ENCODE peak calls at places on chromosome 13, in five cellular contexts. G, U, W, Y and F are unnamed samples.
A peak's percentile ranks its signal among the peaks of the same experiment; 100 is the strongest.

GRCh38 chr13:25659091-25659502 is 287.3 kb downstream of the ATP8A2 start:
- DNase-seq in W (no peak), Y (no peak), U (no peak), G (no peak), F (no peak)

GRCh38 chr13:48110930-48111721 is 16.2 kb upstream of the MED4 start:
- DNase-seq in U (no peak), Y (no peak), G (no peak), W (no peak), F (peak; percentile 39)

GRCh38 chr13:46592410-46592809 is 39.4 kb downstream of the LRCH1 start:
- DNase-seq in U (no peak), W (no peak), Y (no peak), G (no peak), F (no peak)

GRCh38 chr13:26300140-26300539 is 46.2 kb downstream of the CDK8 start:
- DNase-seq in G (no peak), Y (peak; percentile 86), W (no peak), U (no peak), F (no peak)

GRCh38 chr13:28586585-28587540 is 72.1 kb upstream of the POMP start:
- DNase-seq in W (no peak), G (no peak), U (no peak), Y (no peak), F (no peak)

GRCh38 chr13:69904784-69905183 is 202.8 kb upstream of the ATXN8OS start:
- DNase-seq in G (no peak), W (no peak), U (no peak), Y (no peak), F (no peak)

GRCh38 chr13:80399340-80400163 is 58.6 kb upstream of the SPRY2 start:
- DNase-seq in W (no peak), G (no peak), Y (no peak), U (no peak), F (no peak)

GRCh38 chr13:73261739-73262216 is 203.0 kb downstream of the KLF5 start:
- DNase-seq in U (no peak), Y (no peak), W (no peak), G (no peak), F (no peak)

GRCh38 chr13:112740502-112741131 is 50.8 kb downstream of the ATP11A start:
- DNase-seq in G (no peak), U (peak; percentile 75), W (no peak), Y (peak; percentile 95), F (no peak)

GRCh38 chr13:46553521-46553885 is 533 bp downstream of the LRCH1 start:
- DNase-seq in Y (no peak), G (no peak), U (peak; percentile 29), W (no peak), F (no peak)

GRCh38 chr13:86002921-86003488 is 203.8 kb upstream of the SLITRK6 start:
- DNase-seq in U (no peak), W (no peak), Y (no peak), G (no peak), F (no peak)

GRCh38 chr13:32887617-32888016 is 128.6 kb upstream of the KL start:
- DNase-seq in W (no peak), U (no peak), G (no peak), Y (no peak), F (no peak)

GRCh38 chr13:20442370-20442769 is 83.3 kb downstream of the CRYL1 start:
- DNase-seq in U (no peak), Y (no peak), W (no peak), G (no peak), F (no peak)
- H3K27ac ChIP-seq in U (no peak overlapping the region), Y (no peak overlapping the region), W (peak overlapping the region; percentile 30), G (no peak overlapping the region), F (peak overlapping the region; percentile 63)

GRCh38 chr13:44904982-44905381 is 84.3 kb downstream of the NUFIP1 start:
- DNase-seq in G (no peak), Y (peak; percentile 97), U (peak; percentile 52), W (no peak), F (peak; percentile 9)

GRCh38 chr13:44903596-44903995 is 85.7 kb downstream of the NUFIP1 start:
- DNase-seq in Y (peak; percentile 84), U (peak; percentile 93), G (no peak), W (no peak), F (no peak)

GRCh38 chr13:44906230-44906629 is 83.0 kb downstream of the NUFIP1 start:
- DNase-seq in W (no peak), U (no peak), G (no peak), Y (no peak), F (no peak)

GRCh38 chr13:44899967-44900366 is 89.3 kb downstream of the NUFIP1 start:
- DNase-seq in W (no peak), Y (no peak), U (no peak), G (no peak), F (no peak)

GRCh38 chr13:44902793-44903192 is 86.5 kb downstream of the NUFIP1 start:
- DNase-seq in Y (no peak), U (no peak), G (no peak), W (no peak), F (no peak)
- H3K27ac ChIP-seq in Y (no peak overlapping the region), U (peak overlapping the region; percentile 77), G (no peak overlapping the region), W (peak overlapping the region; percentile 91), F (peak overlapping the region; percentile 61)

GRCh38 chr13:31114641-31115040 is 47.1 kb downstream of the HSPH1 start:
- DNase-seq in W (no peak), U (no peak), Y (no peak), G (no peak), F (no peak)

GRCh38 chr13:31119526-31119925 is 42.2 kb downstream of the HSPH1 start:
- DNase-seq in Y (no peak), U (no peak), W (no peak), G (no peak), F (no peak)

GRCh38 chr13:31115616-31116015 is 46.1 kb downstream of the HSPH1 start:
- DNase-seq in G (no peak), U (no peak), W (no peak), Y (no peak), F (no peak)

GRCh38 chr13:31119966-31120733 is 41.6 kb downstream of the HSPH1 start:
- DNase-seq in Y (peak; percentile 11), G (no peak), W (no peak), U (no peak), F (no peak)

DNA sequence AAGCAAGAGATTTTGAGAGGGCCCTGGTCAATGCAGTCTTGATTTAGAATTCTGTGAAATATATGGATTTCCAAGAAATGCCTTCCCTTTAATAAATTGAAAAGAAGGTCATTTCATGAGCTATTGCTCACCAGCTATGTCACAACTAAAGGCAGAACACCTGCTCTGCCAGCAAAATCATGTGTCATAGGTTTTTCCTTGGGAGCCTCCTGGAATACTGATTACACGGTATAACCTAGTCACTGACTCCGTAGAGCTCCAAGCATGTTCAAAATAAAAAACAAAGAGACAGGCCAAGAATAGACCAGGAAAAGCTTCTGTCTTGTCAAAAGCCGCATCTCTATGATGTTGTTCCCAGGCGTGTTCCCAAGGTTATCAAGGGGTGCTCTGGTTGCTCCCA is 45.5 kb downstream of the HSPH1 start:
- DNase-seq in G (no peak), U (no peak), Y (no peak), W (no peak), F (no peak)
- H3K27ac ChIP-seq in G (no peak overlapping the region), U (no peak overlapping the region), Y (no peak overlapping the region), W (peak overlapping the region; percentile 70), F (no peak overlapping the region)

GRCh38 chr13:111210945-111211469 is 95.9 kb downstream of the ARHGEF7 start:
- DNase-seq in U (no peak), G (no peak), W (no peak), Y (no peak), F (no peak)
- H3K27ac ChIP-seq in U (peak overlapping the region; percentile 9), G (no peak overlapping the region), W (peak overlapping the region; percentile 23), Y (peak overlapping the region; percentile 71), F (peak overlapping the region; percentile 30)

GRCh38 chr13:51747438-51748434 is 56.2 kb downstream of the DHRS12 start:
- DNase-seq in W (no peak), U (no peak), Y (no peak), G (no peak), F (no peak)
- H3K27ac ChIP-seq in W (peak overlapping the region; percentile 2), U (peak overlapping the region; percentile 5), Y (no peak overlapping the region), G (no peak overlapping the region), F (no peak overlapping the region)

GRCh38 chr13:40537146-40537895 is 129.1 kb downstream of the FOXO1 start:
- DNase-seq in G (no peak), W (no peak), Y (no peak), U (no peak), F (no peak)
- H3K27ac ChIP-seq in G (no peak overlapping the region), W (no peak overlapping the region), Y (no peak overlapping the region), U (no peak overlapping the region), F (no peak overlapping the region)

DNA sequence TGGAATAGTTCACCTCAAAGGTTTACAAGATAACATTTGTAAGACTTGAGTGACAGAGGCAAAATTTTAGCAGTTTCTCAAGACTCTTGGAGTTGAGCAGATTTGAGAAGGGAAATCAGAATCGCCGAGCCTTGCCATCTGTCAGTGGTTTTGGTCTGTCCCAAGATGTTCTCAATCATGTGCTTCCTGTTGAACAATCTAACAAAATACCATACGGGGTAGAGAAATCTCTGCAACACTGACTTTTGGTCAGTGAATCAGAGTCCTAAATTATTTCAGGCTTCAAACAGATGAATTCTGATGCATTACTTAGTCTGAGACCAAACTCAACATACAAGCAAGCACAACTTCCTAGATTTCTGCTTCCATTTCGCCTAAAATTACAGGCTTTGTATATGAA is 3.8 kb downstream of the KCTD12 start:
- DNase-seq in U (no peak), Y (no peak), G (no peak), W (no peak), F (no peak)
- H3K27ac ChIP-seq in U (peak overlapping the region; percentile 18), Y (no peak overlapping the region), G (no peak overlapping the region), W (peak overlapping the region; percentile 69), F (peak overlapping the region; percentile 48)

GRCh38 chr13:110418944-110419343 is 111.9 kb downstream of the COL4A2 start:
- DNase-seq in G (no peak), U (no peak), Y (no peak), W (no peak), F (no peak)

GRCh38 chr13:110420626-110421025 is 113.5 kb downstream of the COL4A2 start:
- DNase-seq in Y (no peak), U (no peak), W (no peak), G (no peak), F (no peak)

GRCh38 chr13:110419946-110420345 is 112.9 kb downstream of the COL4A2 start:
- DNase-seq in U (no peak), Y (no peak), G (no peak), W (no peak), F (no peak)

GRCh38 chr13:110421061-110421460 is 114.0 kb downstream of the COL4A2 start:
- DNase-seq in Y (no peak), G (no peak), U (no peak), W (no peak), F (no peak)

DNA sequence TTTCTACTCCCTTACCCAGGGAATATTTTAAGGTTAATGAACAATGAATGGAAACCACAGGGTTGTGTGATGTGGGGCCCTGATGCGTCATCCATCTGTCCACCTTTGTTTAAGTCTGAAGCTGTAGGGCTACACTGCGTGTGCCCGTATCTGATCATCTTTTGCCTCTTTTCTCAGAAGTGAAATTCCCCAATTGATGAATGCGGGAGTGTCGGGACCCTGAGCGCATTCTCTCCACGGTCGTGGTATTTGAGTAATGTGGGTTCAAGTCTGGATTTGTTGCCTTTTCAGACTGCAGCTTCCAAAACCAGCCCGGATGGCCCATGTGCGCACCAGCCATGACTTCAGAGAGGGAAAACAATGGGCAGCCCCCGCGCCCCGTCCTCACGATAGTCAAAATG is 112.3 kb downstream of the COL4A2 start:
- DNase-seq in Y (no peak), G (no peak), W (no peak), U (no peak), F (no peak)
- H3K27ac ChIP-seq in Y (no peak overlapping the region), G (no peak overlapping the region), W (peak overlapping the region; percentile 39), U (peak overlapping the region; percentile 90), F (no peak overlapping the region)